ENCODE peak calls at places on chromosomes 6 and 20, in eight cellular contexts. H is HCT116; J is choroid plexus epithelial cell; P is GM12892; V is nephron progenitor cell; D is ACHN; S is cerebellar cortex; G is stimulated activated naive CD8-positive, alpha-beta T cell treated with anti-CD3 and anti-CD28 coated beads, Interleukin-15, amount 100 ng/mL, for 72 hours. A is an unnamed sample.

GRCh38 chr20:60108397-60108796 is 150.2 kb downstream of the CDH26 start:
- DNase-seq in H (no peak), J (peak), P (no peak), V (no peak), D (no peak), S (no peak), G (no peak), A (peak)

GRCh38 chr6:1162367-1163275 is 149.3 kb upstream of the FOXQ1 start:
- DNase-seq in H (no peak), J (no peak), P (no peak), V (no peak), D (peak), S (no peak), G (no peak), A (peak)

GRCh38 chr6:134093007-134093573 is 40.7 kb upstream of the SLC2A12 start:
- DNase-seq in H (no peak), J (no peak), P (no peak), V (no peak), D (no peak), S (no peak), G (no peak), A (no peak)

GRCh38 chr20:63836335-63837133 is 5.5 kb upstream of the ZBTB46 start:
- DNase-seq in H (no peak), J (no peak), P (no peak), V (peak), D (no peak), S (peak), G (no peak), A (no peak)

GRCh38 chr6:143128346-143129015 is 67.8 kb downstream of the AIG1 start:
- DNase-seq in H (no peak), J (no peak), P (no peak), V (no peak), D (no peak), S (peak), G (no peak), A (no peak)

GRCh38 chr20:50310673-50311051 is 120.0 kb downstream of the CEBPB start:
- DNase-seq in H (no peak), J (no peak), P (no peak), V (no peak), D (no peak), S (no peak), G (peak), A (no peak)

GRCh38 chr6:8639928-8640649 is 204.7 kb upstream of the SLC35B3 start:
- DNase-seq in H (no peak), J (no peak), P (no peak), V (no peak), D (no peak), S (no peak), G (no peak), A (no peak)

GRCh38 chr6:3328145-3328544 is 69.4 kb downstream of the PSMG4 start:
- DNase-seq in H (no peak), J (peak), P (no peak), V (no peak), D (no peak), S (no peak), G (no peak), A (no peak)

GRCh38 chr6:79525272-79526100 is 11.7 kb downstream of the LCA5 start:
- DNase-seq in H (no peak), J (peak), P (no peak), V (peak), D (peak), S (peak), G (no peak), A (peak)

GRCh38 chr6:96460052-96460700 is 61.4 kb upstream of the UFL1 start:
- DNase-seq in H (no peak), J (no peak), P (no peak), V (no peak), D (no peak), S (peak), G (no peak), A (no peak)

GRCh38 chr20:20462185-20462584 is 94.3 kb downstream of the INSM1 start:
- DNase-seq in H (no peak), J (no peak), P (no peak), V (no peak), D (no peak), S (no peak), G (no peak), A (no peak)

GRCh38 chr6:2072450-2072849 is 173.0 kb downstream of the GMDS start:
- DNase-seq in H (no peak), J (peak), P (no peak), V (no peak), D (no peak), S (no peak), G (no peak), A (no peak)

GRCh38 chr6:42367353-42368011 is 84.2 kb downstream of the TRERF1 start:
- DNase-seq in H (no peak), J (peak), P (peak), V (no peak), D (no peak), S (no peak), G (peak), A (no peak)

GRCh38 chr6:10837009-10837691 is 1.2 kb downstream of the MAK start:
- DNase-seq in H (no peak), J (peak), P (peak), V (peak), D (peak), S (peak), G (no peak), A (no peak)

GRCh38 chr20:63682384-63683139 is 13.9 kb upstream of the TNFRSF6B start:
- DNase-seq in H (peak), J (peak), P (no peak), V (no peak), D (peak), S (no peak), G (no peak), A (peak)

A was measured in amniotic epithelial cell.